ENCODE peak calls at places on chromosomes 1 and 21, in seven cellular contexts. One of them, this sample, is unnamed.

GRCh38 chr1:6450943-6451373 is 15.0 kb downstream of the TNFRSF25 start:
- DNase-seq in NCI-H1092 treated with DMSO at 0.1 percent for 48 hours: no peak
- DNase-seq in Peyer's patch: peak
- DNase-seq in activated CD8-positive, alpha-beta memory T cell treated with anti-CD3 and anti-CD28 coated beads, Interleukin-2, amount 50 U/mL, for 48 hours: no peak
- DNase-seq in NCI-H524 treated with DMSO at 0.1 percent for 48 hours: no peak
- DNase-seq in HFFc6: no peak
- DNase-seq in AG09309: no peak
- DNase-seq in this sample: no peak

GRCh38 chr1:31227891-31228290 is 11.8 kb downstream of the NKAIN1 start:
- DNase-seq in Peyer's patch: no peak
- DNase-seq in NCI-H524 treated with DMSO at 0.1 percent for 48 hours: no peak
- DNase-seq in NCI-H1092 treated with DMSO at 0.1 percent for 48 hours: no peak
- DNase-seq in activated CD8-positive, alpha-beta memory T cell treated with anti-CD3 and anti-CD28 coated beads, Interleukin-2, amount 50 U/mL, for 48 hours: no peak
- DNase-seq in AG09309: no peak
- DNase-seq in HFFc6: no peak
- DNase-seq in this sample: no peak

GRCh38 chr1:67572594-67573221 is 112.3 kb upstream of the GADD45A start:
- DNase-seq in NCI-H1092 treated with DMSO at 0.1 percent for 48 hours: no peak
- DNase-seq in NCI-H524 treated with DMSO at 0.1 percent for 48 hours: no peak
- DNase-seq in AG09309: no peak
- DNase-seq in HFFc6: peak
- DNase-seq in Peyer's patch: peak
- DNase-seq in activated CD8-positive, alpha-beta memory T cell treated with anti-CD3 and anti-CD28 coated beads, Interleukin-2, amount 50 U/mL, for 48 hours: no peak
- DNase-seq in this sample: no peak

GRCh38 chr1:211734359-211734758 is 58.9 kb upstream of the NEK2 start:
- DNase-seq in activated CD8-positive, alpha-beta memory T cell treated with anti-CD3 and anti-CD28 coated beads, Interleukin-2, amount 50 U/mL, for 48 hours: no peak
- DNase-seq in HFFc6: no peak
- DNase-seq in NCI-H524 treated with DMSO at 0.1 percent for 48 hours: no peak
- DNase-seq in Peyer's patch: no peak
- DNase-seq in AG09309: no peak
- DNase-seq in NCI-H1092 treated with DMSO at 0.1 percent for 48 hours: peak
- DNase-seq in this sample: no peak

GRCh38 chr1:24881034-24881433 is 49.0 kb downstream of the RUNX3 start:
- DNase-seq in activated CD8-positive, alpha-beta memory T cell treated with anti-CD3 and anti-CD28 coated beads, Interleukin-2, amount 50 U/mL, for 48 hours: no peak
- DNase-seq in Peyer's patch: no peak
- DNase-seq in HFFc6: no peak
- DNase-seq in NCI-H524 treated with DMSO at 0.1 percent for 48 hours: no peak
- DNase-seq in NCI-H1092 treated with DMSO at 0.1 percent for 48 hours: no peak
- DNase-seq in AG09309: no peak
- DNase-seq in this sample: no peak

GRCh38 chr1:84758968-84759491 is 68.8 kb upstream of the SSX2IP start:
- DNase-seq in Peyer's patch: no peak
- DNase-seq in HFFc6: peak
- DNase-seq in NCI-H524 treated with DMSO at 0.1 percent for 48 hours: peak
- DNase-seq in activated CD8-positive, alpha-beta memory T cell treated with anti-CD3 and anti-CD28 coated beads, Interleukin-2, amount 50 U/mL, for 48 hours: no peak
- DNase-seq in NCI-H1092 treated with DMSO at 0.1 percent for 48 hours: peak
- DNase-seq in AG09309: no peak
- DNase-seq in this sample: no peak

GRCh38 chr21:15183712-15184353 is 119.0 kb upstream of the NRIP1 start:
- DNase-seq in NCI-H1092 treated with DMSO at 0.1 percent for 48 hours: no peak
- DNase-seq in HFFc6: no peak
- DNase-seq in Peyer's patch: no peak
- DNase-seq in activated CD8-positive, alpha-beta memory T cell treated with anti-CD3 and anti-CD28 coated beads, Interleukin-2, amount 50 U/mL, for 48 hours: no peak
- DNase-seq in NCI-H524 treated with DMSO at 0.1 percent for 48 hours: no peak
- DNase-seq in AG09309: no peak
- DNase-seq in this sample: no peak

GRCh38 chr1:37877991-37878544 is 18.7 kb upstream of the MTF1 start:
- DNase-seq in NCI-H1092 treated with DMSO at 0.1 percent for 48 hours: no peak
- DNase-seq in NCI-H524 treated with DMSO at 0.1 percent for 48 hours: no peak
- DNase-seq in AG09309: no peak
- DNase-seq in activated CD8-positive, alpha-beta memory T cell treated with anti-CD3 and anti-CD28 coated beads, Interleukin-2, amount 50 U/mL, for 48 hours: no peak
- DNase-seq in HFFc6: no peak
- DNase-seq in Peyer's patch: no peak
- DNase-seq in this sample: no peak

GRCh38 chr1:199794105-199794863 is 233.2 kb upstream of the NR5A2 start:
- DNase-seq in AG09309: no peak
- DNase-seq in Peyer's patch: no peak
- DNase-seq in NCI-H1092 treated with DMSO at 0.1 percent for 48 hours: no peak
- DNase-seq in NCI-H524 treated with DMSO at 0.1 percent for 48 hours: no peak
- DNase-seq in activated CD8-positive, alpha-beta memory T cell treated with anti-CD3 and anti-CD28 coated beads, Interleukin-2, amount 50 U/mL, for 48 hours: no peak
- DNase-seq in HFFc6: no peak
- DNase-seq in this sample: no peak

GRCh38 chr1:42239555-42239954 is 75.0 kb upstream of the GUCA2A start:
- DNase-seq in HFFc6: no peak
- DNase-seq in AG09309: no peak
- DNase-seq in Peyer's patch: no peak
- DNase-seq in NCI-H1092 treated with DMSO at 0.1 percent for 48 hours: no peak
- DNase-seq in NCI-H524 treated with DMSO at 0.1 percent for 48 hours: no peak
- DNase-seq in activated CD8-positive, alpha-beta memory T cell treated with anti-CD3 and anti-CD28 coated beads, Interleukin-2, amount 50 U/mL, for 48 hours: no peak
- DNase-seq in this sample: no peak

GRCh38 chr1:169368406-169368769 is 393 bp downstream of the BLZF1 start:
- DNase-seq in Peyer's patch: peak
- DNase-seq in NCI-H524 treated with DMSO at 0.1 percent for 48 hours: no peak
- DNase-seq in NCI-H1092 treated with DMSO at 0.1 percent for 48 hours: no peak
- DNase-seq in AG09309: no peak
- DNase-seq in HFFc6: peak
- DNase-seq in activated CD8-positive, alpha-beta memory T cell treated with anti-CD3 and anti-CD28 coated beads, Interleukin-2, amount 50 U/mL, for 48 hours: peak
- DNase-seq in this sample: no peak

GRCh38 chr1:160862151-160863061 is at the start of gene CD244:
- DNase-seq in HFFc6: no peak
- DNase-seq in AG09309: no peak
- DNase-seq in NCI-H1092 treated with DMSO at 0.1 percent for 48 hours: no peak
- DNase-seq in NCI-H524 treated with DMSO at 0.1 percent for 48 hours: no peak
- DNase-seq in Peyer's patch: peak
- DNase-seq in activated CD8-positive, alpha-beta memory T cell treated with anti-CD3 and anti-CD28 coated beads, Interleukin-2, amount 50 U/mL, for 48 hours: peak
- DNase-seq in this sample: peak